ENCODE peak calls at places on chromosome 21, in nine cellular contexts. C is colonic mucosa, F is vagina, H is mammary epithelial cell, R is heart right ventricle, A is upper lobe of right lung, W is neuronal stem cell, I is stomach, N is psoas muscle. Z is an unnamed sample.

GRCh38 chr21:27812279-27812678 is 845.4 kb upstream of the ADAMTS5 start:
- DNase-seq in C (no peak), H (peak; percentile 42), W (no peak), R (no peak), A (no peak), I (no peak), N (no peak), F (no peak), Z (no peak)

GRCh38 chr21:31176080-31176551 is 137.8 kb upstream of the KRTAP19-8 start:
- DNase-seq in C (no peak), A (no peak), F (no peak), W (no peak), I (no peak), R (no peak), N (no peak), H (no peak), Z (peak; percentile 20)

GRCh38 chr21:34093083-34093482 is 19.7 kb downstream of the MRPS6 start:
- DNase-seq in W (no peak), N (no peak), I (no peak), R (no peak), A (no peak), F (no peak), C (no peak), H (no peak), Z (no peak)

GRCh38 chr21:28521932-28522826 is 470.5 kb downstream of the LTN1 start:
- DNase-seq in R (no peak), H (no peak), W (no peak), F (no peak), I (no peak), N (no peak), A (no peak), C (no peak), Z (peak; percentile 88)

GRCh38 chr21:39104911-39105310 is 78.3 kb downstream of the PSMG1 start:
- DNase-seq in H (no peak), I (no peak), A (no peak), R (no peak), C (no peak), N (no peak), F (no peak), W (no peak), Z (no peak)

GRCh38 chr21:38486221-38486620 is 12.1 kb downstream of the ERG start:
- DNase-seq in A (no peak), W (no peak), R (no peak), C (no peak), F (no peak), H (peak; percentile 91), I (no peak), N (no peak), Z (peak; percentile 78)

GRCh38 chr21:14737278-14737677 is 191.2 kb upstream of the SAMSN1 start:
- DNase-seq in I (no peak), A (no peak), R (no peak), N (no peak), H (no peak), C (no peak), W (no peak), F (no peak), Z (peak; percentile 53)

GRCh38 chr21:40334159-40334558 is 466.9 kb downstream of the PCP4 start:
- DNase-seq in A (no peak), W (no peak), F (no peak), R (no peak), H (no peak), N (no peak), I (no peak), C (no peak), Z (no peak)

GRCh38 chr21:38039369-38039768 is 123.1 kb upstream of the KCNJ6 start:
- DNase-seq in F (no peak), W (no peak), I (no peak), A (no peak), H (no peak), C (no peak), R (no peak), N (no peak), Z (no peak)

DNA sequence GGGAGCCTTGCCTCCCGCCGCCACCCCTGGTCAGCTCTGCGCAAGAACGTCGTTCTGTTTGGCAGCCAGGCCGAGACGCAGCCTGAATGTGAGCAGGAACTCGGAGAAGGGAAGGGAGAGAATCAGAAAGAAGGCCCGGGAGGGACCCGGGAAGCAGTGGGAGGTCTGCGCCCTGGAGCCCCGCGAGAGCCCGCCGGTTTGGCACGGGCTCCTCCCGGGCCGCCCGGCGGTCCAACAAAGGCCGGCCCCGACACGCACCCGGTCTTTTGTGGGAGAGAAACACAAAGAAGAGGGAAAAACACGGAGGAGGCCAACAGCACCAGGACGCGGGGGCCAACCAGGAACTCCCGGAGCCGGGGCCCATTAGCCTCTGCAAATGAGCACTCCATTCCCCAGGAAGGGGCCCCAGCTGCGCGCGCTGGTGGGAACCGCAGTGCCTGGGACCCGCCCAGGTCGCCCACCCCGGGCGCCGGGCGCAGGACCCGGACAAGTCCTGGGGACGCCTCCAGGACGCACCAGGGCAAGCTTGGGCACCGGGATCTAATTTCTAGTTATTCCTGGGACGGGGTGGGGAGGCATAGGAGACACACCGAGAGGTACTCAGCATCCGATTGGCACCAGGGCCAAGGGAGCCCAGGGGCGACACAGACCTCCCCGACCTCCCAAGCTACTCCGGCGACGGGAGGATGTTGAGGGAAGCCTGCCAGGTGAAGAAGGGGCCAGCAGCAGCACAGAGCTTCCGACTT is 2.7 kb upstream of the OLIG2 start:
- DNase-seq in N (no peak), R (no peak), A (no peak), I (no peak), F (no peak), W (no peak), H (no peak), C (no peak), Z (no peak)
- H3K4me1 ChIP-seq in N (peaks cover 24% of the 10 kb centered on the region), R (peaks cover 2% of the 10 kb centered on the region), A (peaks cover 23% of the 10 kb centered on the region), I (peaks cover 70% of the 10 kb centered on the region), F (peaks cover 40% of the 10 kb centered on the region), W (no peaks in the 10 kb centered on the region), H (no peaks in the 10 kb centered on the region), C (no peaks in the 10 kb centered on the region), Z (no peaks in the 10 kb centered on the region)

GRCh38 chr21:42315296-42315891 is at the start of gene TFF3:
- DNase-seq in R (no peak), N (no peak), C (peak; percentile 85), H (no peak), A (peak; percentile 60), W (no peak), I (peak; percentile 64), F (no peak), Z (no peak)

GRCh38 chr21:42317826-42318746 is 2.9 kb upstream of the TFF3 start:
- DNase-seq in R (no peak), A (no peak), F (peak; percentile 92), W (no peak), C (peak; percentile 26), H (no peak), N (no peak), I (no peak), Z (no peak)

GRCh38 chr21:42319368-42319767 is 4.2 kb upstream of the TFF3 start:
- DNase-seq in W (no peak), A (no peak), C (peak; percentile 51), R (no peak), I (no peak), F (no peak), N (no peak), H (no peak), Z (no peak)

GRCh38 chr21:42316891-42317290 is 1.7 kb upstream of the TFF3 start:
- DNase-seq in H (no peak), A (no peak), I (no peak), C (peak; percentile 93), W (no peak), N (no peak), F (peak; percentile 84), R (no peak), Z (no peak)

DNA sequence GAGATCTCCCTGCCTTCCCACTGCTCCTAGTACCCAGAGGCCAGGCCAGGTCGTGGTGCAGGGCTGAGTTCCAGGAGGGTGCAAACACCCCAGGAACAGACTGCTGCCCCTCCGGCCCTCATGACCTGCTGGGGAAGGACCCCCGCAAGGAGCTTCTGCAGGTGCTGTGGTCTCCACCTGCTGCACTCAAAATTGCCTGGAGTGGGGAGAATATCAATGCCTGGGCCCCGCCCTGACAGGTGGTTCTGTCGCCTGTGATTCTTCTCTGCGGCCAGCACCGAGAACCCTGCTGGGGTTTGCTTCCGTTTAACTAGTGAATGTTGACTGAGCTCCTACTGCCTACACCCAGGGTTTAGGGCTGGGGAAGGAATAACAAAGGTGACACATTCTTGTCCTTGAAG is 2.1 kb upstream of the TFF3 start:
- DNase-seq in R (no peak), C (peak; percentile 77), I (no peak), F (no peak), W (no peak), H (no peak), A (no peak), N (no peak), Z (no peak)
- H3K4me1 ChIP-seq in R (no peaks in the 10 kb centered on the region), C (no peaks in the 10 kb centered on the region), I (peaks cover 26% of the 10 kb centered on the region), F (no peaks in the 10 kb centered on the region), W (no peaks in the 10 kb centered on the region), H (no peaks in the 10 kb centered on the region), A (peaks cover 19% of the 10 kb centered on the region), N (no peaks in the 10 kb centered on the region), Z (no peaks in the 10 kb centered on the region)

GRCh38 chr21:17780539-17780938 is 38.6 kb downstream of the C21orf91 start:
- DNase-seq in H (no peak), N (no peak), C (no peak), F (no peak), R (no peak), I (no peak), A (no peak), W (no peak), Z (peak; percentile 13)
- H3K4me1 ChIP-seq in H (no peaks in the 10 kb centered on the region), N (no peaks in the 10 kb centered on the region), C (no peaks in the 10 kb centered on the region), F (no peaks in the 10 kb centered on the region), R (no peaks in the 10 kb centered on the region), I (no peaks in the 10 kb centered on the region), A (peaks cover 9% of the 10 kb centered on the region), W (no peaks in the 10 kb centered on the region), Z (no peaks in the 10 kb centered on the region)

GRCh38 chr21:26096494-26096893 is 74.1 kb downstream of the APP start:
- DNase-seq in C (no peak), I (no peak), H (no peak), A (no peak), W (no peak), F (no peak), R (no peak), N (no peak), Z (no peak)

GRCh38 chr21:26096972-26097371 is 73.6 kb downstream of the APP start:
- DNase-seq in F (no peak), N (no peak), I (no peak), A (no peak), R (no peak), C (no peak), W (no peak), H (no peak), Z (no peak)

GRCh38 chr21:26099610-26100219 is 70.9 kb downstream of the APP start:
- DNase-seq in A (no peak), C (no peak), H (no peak), R (no peak), I (no peak), W (no peak), F (no peak), N (no peak), Z (no peak)

GRCh38 chr21:26098758-26099157 is 71.8 kb downstream of the APP start:
- DNase-seq in N (no peak), F (no peak), H (peak; percentile 69), R (no peak), I (no peak), C (no peak), W (no peak), A (no peak), Z (no peak)

DNA sequence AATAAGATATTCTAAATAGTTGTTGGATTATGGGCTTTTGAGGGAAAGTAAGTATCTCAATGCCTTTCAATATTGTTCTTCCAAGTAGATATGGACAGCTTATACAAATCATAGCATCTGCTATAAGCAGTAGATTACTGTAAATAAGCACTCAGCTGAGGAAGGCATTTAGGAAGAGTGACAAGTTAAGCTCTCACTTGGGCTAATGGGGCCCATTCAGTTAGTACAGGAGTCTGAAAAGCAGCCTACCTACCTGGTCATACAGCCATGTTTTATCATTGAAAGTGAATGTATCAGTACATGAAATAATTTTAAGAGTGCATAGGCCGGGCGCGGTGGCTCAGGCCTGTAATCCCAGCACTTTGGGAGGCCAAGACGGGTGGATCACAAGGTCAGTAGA is 73.1 kb downstream of the APP start:
- DNase-seq in F (no peak), R (no peak), H (no peak), W (no peak), A (no peak), C (no peak), N (no peak), I (no peak), Z (no peak)
- H3K4me1 ChIP-seq in F (peaks cover 4% of the 10 kb centered on the region), R (no peaks in the 10 kb centered on the region), H (peaks cover 23% of the 10 kb centered on the region), W (peaks cover 7% of the 10 kb centered on the region), A (no peaks in the 10 kb centered on the region), C (no peaks in the 10 kb centered on the region), N (no peaks in the 10 kb centered on the region), I (peaks cover 20% of the 10 kb centered on the region), Z (peaks cover 6% of the 10 kb centered on the region)